ENCODE peak calls at places on chromosomes 12 and 14, in eight cellular contexts. A is stomach, X is RWPE1, T is suprapubic skin, F is breast epithelium, N is AG09309, W is WERI-Rb-1, E is upper lobe of right lung. K is an unnamed sample.

GRCh38 chr14:71932229-71932951 is at the start of gene RGS6:
- DNase-seq in X (peak; percentile 35), T (no peak), A (peak; percentile 28), E (peak; percentile 77), W (peak; percentile 59), N (no peak), F (peak; percentile 20), K (peak; percentile 70)

GRCh38 chr12:10301103-10301502 is 6.6 kb upstream of the KLRD1 start:
- DNase-seq in W (no peak), N (no peak), X (no peak), F (no peak), A (no peak), T (no peak), E (no peak), K (no peak)

GRCh38 chr12:59615392-59616165 is 19.8 kb downstream of the SLC16A7 start:
- DNase-seq in E (no peak), N (no peak), W (no peak), X (no peak), T (no peak), A (peak; percentile 63), F (no peak), K (no peak)

GRCh38 chr12:113453330-113453729 is 18.3 kb downstream of the LHX5 start:
- DNase-seq in N (no peak), T (no peak), A (no peak), W (no peak), X (no peak), E (no peak), F (no peak), K (no peak)

GRCh38 chr12:104672096-104672445 is 215.3 kb downstream of the CHST11 start:
- DNase-seq in E (no peak), F (no peak), X (no peak), T (no peak), A (no peak), W (no peak), N (no peak), K (no peak)

GRCh38 chr14:67413806-67414769 is 2.1 kb upstream of the PLEK2 start:
- DNase-seq in F (no peak), W (no peak), E (no peak), A (no peak), X (peak; percentile 81), N (peak; percentile 20), T (no peak), K (peak; percentile 65)

GRCh38 chr12:78128236-78128635 is 297.5 kb downstream of the NAV3 start:
- DNase-seq in W (no peak), X (no peak), T (no peak), E (no peak), N (no peak), A (no peak), F (no peak), K (no peak)

GRCh38 chr14:100775351-100775830 is 48.7 kb downstream of the DLK1 start:
- DNase-seq in F (no peak), W (no peak), X (no peak), E (no peak), N (no peak), A (no peak), T (no peak), K (no peak)

GRCh38 chr14:94904636-94905035 is 134.7 kb upstream of the GSC start:
- DNase-seq in X (no peak), F (peak; percentile 28), A (no peak), E (no peak), N (no peak), W (no peak), T (no peak), K (no peak)

GRCh38 chr12:6607751-6608591 is 792 bp upstream of the CHD4 start:
- DNase-seq in X (peak; percentile 84), F (peak; percentile 71), E (no peak), T (no peak), W (peak; percentile 87), N (no peak), A (peak; percentile 74), K (peak; percentile 62)

GRCh38 chr12:46490635-46491034 is 118.1 kb upstream of the SLC38A2 start:
- DNase-seq in N (no peak), T (no peak), A (no peak), F (no peak), W (no peak), X (no peak), E (no peak), K (no peak)

GRCh38 chr14:102217987-102218421 is 78.3 kb downstream of the WDR20 start:
- DNase-seq in W (no peak), F (no peak), T (no peak), A (no peak), E (peak; percentile 52), X (no peak), N (no peak), K (no peak)

GRCh38 chr14:45664668-45665356 is 411.8 kb upstream of the MIS18BP1 start:
- DNase-seq in X (no peak), T (no peak), W (peak; percentile 7), F (no peak), A (no peak), E (no peak), N (no peak), K (no peak)
- TF ChIP-seq CTCF in X (no peak), T (no peak), W (peak; percentile 20), F (no peak), A (no peak), E (no peak), N (peak; percentile 15), K (no peak)

DNA sequence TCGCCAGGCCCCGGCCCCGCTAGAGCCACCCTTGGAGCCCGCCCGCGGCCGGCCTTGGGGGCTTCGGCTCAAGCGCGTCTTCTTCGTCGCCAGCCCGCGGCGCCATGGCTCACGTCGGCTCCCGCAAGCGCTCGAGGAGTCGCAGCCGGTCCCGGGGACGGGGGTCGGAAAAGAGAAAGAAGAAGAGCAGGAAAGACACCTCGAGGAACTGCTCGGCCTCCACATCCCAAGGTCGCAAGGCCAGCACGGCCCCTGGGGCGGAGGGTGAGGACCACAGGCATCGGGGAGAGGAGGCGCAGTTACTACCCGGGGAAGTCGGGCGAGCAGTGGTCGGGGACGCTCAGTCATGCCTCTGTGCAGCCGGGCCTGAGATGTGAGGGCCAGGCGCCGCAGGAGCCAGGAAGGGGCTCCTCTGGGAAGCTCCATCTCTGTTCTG is 573 bp downstream of the ARL6IP4 start:
- DNase-seq in N (no peak), T (no peak), A (no peak), E (no peak), X (no peak), F (no peak), W (no peak), K (no peak)
- TF ChIP-seq CTCF in N (no peak), T (no peak), A (no peak), E (no peak), X (no peak), F (no peak), W (peak; percentile 8), K (no peak)

GRCh38 chr12:24964342-24964741 is 15.4 kb upstream of the BCAT1 start:
- DNase-seq in T (no peak), F (no peak), W (no peak), A (no peak), X (no peak), E (no peak), N (no peak), K (no peak)

GRCh38 chr12:24955389-24955788 is 6.5 kb upstream of the BCAT1 start:
- DNase-seq in W (no peak), E (no peak), A (no peak), N (no peak), T (no peak), X (no peak), F (no peak), K (no peak)

GRCh38 chr12:24955853-24956252 is 7.0 kb upstream of the BCAT1 start:
- DNase-seq in T (no peak), W (peak; percentile 68), E (no peak), N (no peak), A (no peak), X (no peak), F (no peak), K (no peak)

GRCh38 chr12:24960222-24960855 is 11.4 kb upstream of the BCAT1 start:
- DNase-seq in F (no peak), N (peak; percentile 27), W (peak; percentile 49), T (no peak), X (peak; percentile 19), E (no peak), A (no peak), K (peak; percentile 48)
- TF ChIP-seq CTCF in F (no peak), N (peak; percentile 87), W (peak; percentile 85), T (no peak), X (no peak), E (peak; percentile 43), A (no peak), K (peak; percentile 35)

DNA sequence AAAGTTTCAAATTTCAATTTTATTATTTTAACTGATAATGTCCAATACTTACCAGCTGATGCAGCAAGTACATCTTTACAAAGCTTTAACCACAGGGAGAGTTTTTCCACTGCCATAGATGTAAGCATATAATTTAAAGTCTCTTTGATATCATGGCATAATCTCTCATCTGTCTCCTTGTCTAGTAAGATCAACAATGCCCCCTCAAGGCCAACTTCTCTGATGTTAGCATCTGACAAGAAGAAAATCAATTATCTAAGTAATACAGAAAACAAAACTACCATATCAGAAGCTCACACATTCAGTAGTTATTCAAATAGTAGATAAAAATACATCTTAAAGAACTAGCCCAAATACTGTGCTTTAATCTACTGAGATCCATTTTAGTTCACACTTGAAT is 94.2 kb downstream of the HEATR5A start:
- DNase-seq in W (no peak), E (no peak), X (no peak), T (no peak), N (no peak), A (no peak), F (no peak), K (peak; percentile 25)
- TF ChIP-seq CTCF in W (no peak), E (no peak), X (peak; percentile 15), T (no peak), N (peak; percentile 16), A (no peak), F (no peak), K (no peak)

GRCh38 chr14:32826404-32827082 is 112.1 kb upstream of the NPAS3 start:
- DNase-seq in E (no peak), F (no peak), W (peak; percentile 12), T (no peak), X (no peak), N (no peak), A (no peak), K (no peak)
- TF ChIP-seq CTCF in E (no peak), F (no peak), W (no peak), T (no peak), X (no peak), N (peak; percentile 5), A (no peak), K (no peak)